ENCODE peak calls at places on chromosomes 5 and 9, in six cellular contexts. One of them, this sample, is unnamed.

GRCh38 chr9:137367506-137368430 is 55.2 kb downstream of the EXD3 start:
- DNase-seq in T-helper 9 cell: no peak
- DNase-seq in NCI-H2081 treated with DMSO at 0.1 percent for 48 hours: no peak
- DNase-seq in CD4-positive, alpha-beta T cell: no peak
- DNase-seq in M059J: no peak
- DNase-seq in progenitor cell of endocrine pancreas: no peak
- DNase-seq in this sample: no peak

GRCh38 chr9:3261484-3261883 is 264.3 kb downstream of the RFX3 start:
- DNase-seq in M059J: no peak
- DNase-seq in NCI-H2081 treated with DMSO at 0.1 percent for 48 hours: no peak
- DNase-seq in T-helper 9 cell: no peak
- DNase-seq in progenitor cell of endocrine pancreas: no peak
- DNase-seq in CD4-positive, alpha-beta T cell: no peak
- DNase-seq in this sample: no peak

GRCh38 chr5:109100971-109101370 is 308.8 kb downstream of the PJA2 start:
- DNase-seq in M059J: no peak
- DNase-seq in progenitor cell of endocrine pancreas: no peak
- DNase-seq in T-helper 9 cell: no peak
- DNase-seq in NCI-H2081 treated with DMSO at 0.1 percent for 48 hours: no peak
- DNase-seq in CD4-positive, alpha-beta T cell: no peak
- DNase-seq in this sample: no peak

GRCh38 chr9:34126207-34127034 is at the start of gene DCAF12:
- DNase-seq in M059J: peak
- DNase-seq in T-helper 9 cell: peak
- DNase-seq in progenitor cell of endocrine pancreas: peak
- DNase-seq in CD4-positive, alpha-beta T cell: peak
- DNase-seq in NCI-H2081 treated with DMSO at 0.1 percent for 48 hours: peak
- DNase-seq in this sample: peak

GRCh38 chr9:129430940-129431693 is 189.8 kb downstream of the C9orf50 start:
- DNase-seq in progenitor cell of endocrine pancreas: no peak
- DNase-seq in M059J: no peak
- DNase-seq in CD4-positive, alpha-beta T cell: no peak
- DNase-seq in T-helper 9 cell: no peak
- DNase-seq in NCI-H2081 treated with DMSO at 0.1 percent for 48 hours: no peak
- DNase-seq in this sample: no peak

GRCh38 chr9:124359841-124360240 is 55.4 kb downstream of the PSMB7 start:
- DNase-seq in NCI-H2081 treated with DMSO at 0.1 percent for 48 hours: no peak
- DNase-seq in progenitor cell of endocrine pancreas: no peak
- DNase-seq in CD4-positive, alpha-beta T cell: no peak
- DNase-seq in T-helper 9 cell: no peak
- DNase-seq in M059J: no peak
- DNase-seq in this sample: no peak

GRCh38 chr5:21817668-21818419 is 1035.3 kb downstream of the CDH12 start:
- DNase-seq in M059J: peak
- DNase-seq in progenitor cell of endocrine pancreas: no peak
- DNase-seq in NCI-H2081 treated with DMSO at 0.1 percent for 48 hours: peak
- DNase-seq in T-helper 9 cell: no peak
- DNase-seq in CD4-positive, alpha-beta T cell: no peak
- DNase-seq in this sample: no peak

GRCh38 chr9:132144708-132145365 is 17.0 kb upstream of the NTNG2 start:
- DNase-seq in M059J: peak
- DNase-seq in T-helper 9 cell: no peak
- DNase-seq in CD4-positive, alpha-beta T cell: no peak
- DNase-seq in progenitor cell of endocrine pancreas: no peak
- DNase-seq in NCI-H2081 treated with DMSO at 0.1 percent for 48 hours: no peak
- DNase-seq in this sample: no peak

GRCh38 chr5:116543501-116543900 is 31.1 kb downstream of the SEMA6A start:
- DNase-seq in progenitor cell of endocrine pancreas: no peak
- DNase-seq in NCI-H2081 treated with DMSO at 0.1 percent for 48 hours: no peak
- DNase-seq in M059J: peak
- DNase-seq in T-helper 9 cell: no peak
- DNase-seq in CD4-positive, alpha-beta T cell: no peak
- DNase-seq in this sample: no peak

GRCh38 chr5:122173484-122174191 is 44.3 kb downstream of the ZNF474 start:
- DNase-seq in T-helper 9 cell: no peak
- DNase-seq in M059J: no peak
- DNase-seq in NCI-H2081 treated with DMSO at 0.1 percent for 48 hours: no peak
- DNase-seq in progenitor cell of endocrine pancreas: no peak
- DNase-seq in CD4-positive, alpha-beta T cell: no peak
- DNase-seq in this sample: no peak

GRCh38 chr9:127162567-127163365 is 40.3 kb upstream of the ANGPTL2 start:
- DNase-seq in T-helper 9 cell: no peak
- DNase-seq in CD4-positive, alpha-beta T cell: no peak
- DNase-seq in NCI-H2081 treated with DMSO at 0.1 percent for 48 hours: no peak
- DNase-seq in M059J: no peak
- DNase-seq in progenitor cell of endocrine pancreas: no peak
- DNase-seq in this sample: no peak

This sample was measured in NCI-H187 treated with DMSO at 0.1 percent for 48 hours.